ENCODE peak calls at places on chromosomes 16 and 17, in four cellular contexts. One of them, this sample, is unnamed.

GRCh38 chr16:72467157-72467759 is 295.3 kb upstream of the PMFBP1 start:
- DNase-seq in GM12878: no peak
- DNase-seq in K562: peak; percentile 30
- DNase-seq in H1: no peak
- DNase-seq in this sample: peak; percentile 81

GRCh38 chr17:60165976-60166375 is 16.2 kb downstream of the CA4 start:
- DNase-seq in GM12878: no peak
- DNase-seq in K562: no peak
- DNase-seq in H1: no peak
- DNase-seq in this sample: no peak

GRCh38 chr17:77458202-77459017 is 317.6 kb downstream of the SEC14L1 start:
- DNase-seq in K562: no peak
- DNase-seq in GM12878: no peak
- DNase-seq in H1: no peak
- DNase-seq in this sample: no peak

GRCh38 chr16:5944971-5945370 is 847.4 kb upstream of the EEF2KMT start:
- DNase-seq in GM12878: no peak
- DNase-seq in K562: no peak
- DNase-seq in H1: no peak
- DNase-seq in this sample: no peak

GRCh38 chr17:66002807-66003206 is 189.1 kb downstream of the CEP112 start:
- DNase-seq in K562: no peak
- DNase-seq in H1: no peak
- DNase-seq in GM12878: no peak
- DNase-seq in this sample: no peak

GRCh38 chr17:46063239-46063638 is 64.2 kb downstream of the STH start:
- DNase-seq in K562: no peak
- DNase-seq in H1: no peak
- DNase-seq in GM12878: no peak
- DNase-seq in this sample: no peak

GRCh38 chr17:5705081-5705875 is 121.0 kb upstream of the NLRP1 start:
- DNase-seq in K562: peak; percentile 20
- DNase-seq in H1: no peak
- DNase-seq in GM12878: no peak
- DNase-seq in this sample: peak; percentile 80

GRCh38 chr16:10964891-10965326 is 20.5 kb downstream of the CLEC16A start:
- DNase-seq in H1: no peak
- DNase-seq in GM12878: peak; percentile 94
- DNase-seq in K562: no peak
- DNase-seq in this sample: no peak

GRCh38 chr17:49002766-49003165 is 5.6 kb downstream of the IGF2BP1 start:
- DNase-seq in K562: no peak
- DNase-seq in H1: no peak
- DNase-seq in GM12878: no peak
- DNase-seq in this sample: no peak

GRCh38 chr17:9211133-9211765 is 189.9 kb downstream of the NTN1 start:
- DNase-seq in H1: no peak
- DNase-seq in K562: no peak
- DNase-seq in GM12878: no peak
- DNase-seq in this sample: no peak

GRCh38 chr17:30429155-30429554 is 48.1 kb upstream of the GOSR1 start:
- DNase-seq in GM12878: no peak
- DNase-seq in K562: no peak
- DNase-seq in H1: no peak
- DNase-seq in this sample: no peak

GRCh38 chr17:18185391-18185790 is 1.8 kb downstream of the ALKBH5 start:
- DNase-seq in K562: no peak
- DNase-seq in H1: no peak
- DNase-seq in GM12878: no peak
- DNase-seq in this sample: peak; percentile 37

GRCh38 chr16:9929836-9930235 is 252.4 kb downstream of the GRIN2A start:
- DNase-seq in H1: no peak
- DNase-seq in GM12878: no peak
- DNase-seq in K562: no peak
- DNase-seq in this sample: no peak

GRCh38 chr17:10115536-10115932 is 82.9 kb downstream of the GAS7 start:
- DNase-seq in H1: no peak
- DNase-seq in GM12878: no peak
- DNase-seq in K562: no peak
- DNase-seq in this sample: no peak

GRCh38 chr16:85998178-85998867 is 99.4 kb downstream of the IRF8 start:
- DNase-seq in GM12878: no peak
- DNase-seq in K562: no peak
- DNase-seq in H1: no peak
- DNase-seq in this sample: no peak

GRCh38 chr16:86343111-86343642 is 167.2 kb upstream of the FOXF1 start:
- DNase-seq in K562: no peak
- DNase-seq in H1: no peak
- DNase-seq in GM12878: no peak
- DNase-seq in this sample: no peak

GRCh38 chr17:65359016-65359415 is 202.4 kb downstream of the AXIN2 start:
- DNase-seq in GM12878: no peak
- DNase-seq in H1: no peak
- DNase-seq in K562: no peak
- DNase-seq in this sample: no peak

GRCh38 chr17:42683407-42684031 is 1.2 kb downstream of the CNTNAP1 start:
- DNase-seq in K562: no peak
- DNase-seq in H1: no peak
- DNase-seq in GM12878: no peak
- DNase-seq in this sample: peak; percentile 77
- H3K4me1 ChIP-seq in K562: peaks cover 22% of the 10 kb centered on the region
- H3K4me1 ChIP-seq in H1: peaks cover 23% of the 10 kb centered on the region
- H3K4me1 ChIP-seq in GM12878: peaks cover 14% of the 10 kb centered on the region
- H3K4me1 ChIP-seq in this sample: peaks cover 26% of the 10 kb centered on the region

GRCh38 chr17:50758989-50759544 is 8.3 kb downstream of the ANKRD40CL start:
- DNase-seq in K562: no peak
- DNase-seq in H1: no peak
- DNase-seq in GM12878: no peak
- DNase-seq in this sample: no peak

GRCh38 chr17:50758524-50758923 is 8.8 kb downstream of the ANKRD40CL start:
- DNase-seq in H1: no peak
- DNase-seq in GM12878: no peak
- DNase-seq in K562: no peak
- DNase-seq in this sample: no peak

GRCh38 chr17:50749243-50749642 is 18.1 kb downstream of the ANKRD40CL start:
- DNase-seq in GM12878: no peak
- DNase-seq in H1: no peak
- DNase-seq in K562: no peak
- DNase-seq in this sample: no peak

GRCh38 chr17:50754521-50754920 is 12.8 kb downstream of the ANKRD40CL start:
- DNase-seq in GM12878: no peak
- DNase-seq in K562: no peak
- DNase-seq in H1: no peak
- DNase-seq in this sample: no peak
- H3K36me3 ChIP-seq in GM12878: peaks cover 2% of the 10 kb centered on the region
- H3K36me3 ChIP-seq in K562: peaks cover 60% of the 10 kb centered on the region
- H3K36me3 ChIP-seq in H1: peaks cover 50% of the 10 kb centered on the region
- H3K36me3 ChIP-seq in this sample: peaks cover 32% of the 10 kb centered on the region

GRCh38 chr16:56609463-56609921 is 1.1 kb downstream of the MT2A start:
- DNase-seq in GM12878: peak; percentile 87
- DNase-seq in K562: peak; percentile 66
- DNase-seq in H1: no peak
- DNase-seq in this sample: no peak
- TF ChIP-seq CREB1 in GM12878: peak; percentile 58
- TF ChIP-seq CREB1 in K562: no peak
- TF ChIP-seq CREB1 in H1: no peak
- TF ChIP-seq CREB1 in this sample: no peak

GRCh38 chr16:56275076-56275475 is 83.8 kb downstream of the GNAO1 start:
- DNase-seq in K562: peak; percentile 43
- DNase-seq in GM12878: no peak
- DNase-seq in H1: no peak
- DNase-seq in this sample: no peak
- H3K4me1 ChIP-seq in K562: peaks cover 33% of the 10 kb centered on the region
- H3K4me1 ChIP-seq in GM12878: no peaks in the 10 kb centered on the region
- H3K4me1 ChIP-seq in H1: no peaks in the 10 kb centered on the region
- H3K4me1 ChIP-seq in this sample: peaks cover 15% of the 10 kb centered on the region

This sample was measured in GM23338.